ENCODE peak calls at places on chromosomes 16 and 17, in five cellular contexts. W, Y, P, D and T are unnamed samples.

GRCh38 chr16:48608452-48608851 is 1.5 kb downstream of the N4BP1 start:
- DNase-seq in P (peak), Y (no peak), D (no peak), W (no peak), T (no peak)

GRCh38 chr16:10938321-10938720 is 3.9 kb downstream of the DEXI start:
- DNase-seq in P (no peak), D (no peak), Y (no peak), W (no peak), T (no peak)

GRCh38 chr17:78342438-78343098 is 17.3 kb downstream of the SOCS3 start:
- DNase-seq in D (no peak), W (no peak), Y (no peak), P (no peak), T (no peak)

GRCh38 chr17:3687949-3688614 is 7.9 kb downstream of the P2RX5 start:
- DNase-seq in D (no peak), P (no peak), W (no peak), Y (no peak), T (no peak)

GRCh38 chr17:40340327-40340726 is 24.2 kb downstream of the GJD3 start:
- DNase-seq in D (no peak), W (no peak), P (no peak), Y (no peak), T (no peak)

GRCh38 chr16:23710504-23710903 is 2.5 kb downstream of the ERN2 start:
- DNase-seq in D (no peak), P (no peak), W (no peak), Y (no peak), T (no peak)

GRCh38 chr16:24598777-24599437 is 59.5 kb downstream of the RBBP6 start:
- DNase-seq in P (no peak), W (no peak), D (no peak), Y (no peak), T (no peak)

GRCh38 chr17:81412490-81413093 is 17.3 kb downstream of the BAHCC1 start:
- DNase-seq in P (no peak), D (no peak), Y (no peak), W (no peak), T (no peak)

GRCh38 chr16:3215601-3216262 is 19.2 kb downstream of the ZNF200 start:
- DNase-seq in Y (no peak), D (no peak), W (no peak), P (no peak), T (no peak)

GRCh38 chr16:54808890-54809289 is 121.8 kb upstream of the IRX5 start:
- DNase-seq in D (no peak), W (no peak), P (no peak), Y (no peak), T (no peak)

GRCh38 chr17:58865301-58865700 is 109.6 kb downstream of the PPM1E start:
- DNase-seq in Y (no peak), W (no peak), D (no peak), P (no peak), T (no peak)

GRCh38 chr17:19672009-19672837 is 23.7 kb downstream of the ALDH3A2 start:
- DNase-seq in P (no peak), W (no peak), Y (no peak), D (peak), T (no peak)

GRCh38 chr17:28364665-28365363 is at the start of gene SEBOX:
- DNase-seq in W (no peak), P (no peak), D (no peak), Y (no peak), T (no peak)

GRCh38 chr16:73027655-73028220 is 20.2 kb downstream of the ZFHX3 start:
- DNase-seq in D (no peak), P (no peak), W (no peak), Y (no peak), T (no peak)

GRCh38 chr17:48131216-48131824 is 23.8 kb downstream of the SNX11 start:
- DNase-seq in P (no peak), Y (peak), W (peak), D (peak), T (peak)

GRCh38 chr16:10608687-10609409 is 28.4 kb upstream of the EMP2 start:
- DNase-seq in Y (no peak), P (no peak), D (no peak), W (no peak), T (no peak)

GRCh38 chr17:65064452-65065019 is 8.0 kb upstream of the GNA13 start:
- DNase-seq in P (no peak), W (no peak), D (peak), Y (no peak), T (no peak)

GRCh38 chr17:79621151-79621940 is 10.5 kb upstream of the RBFOX3 start:
- DNase-seq in D (no peak), Y (no peak), W (no peak), P (no peak), T (no peak)

GRCh38 chr17:63925615-63926014 is 6.5 kb downstream of the CD79B start:
- DNase-seq in D (no peak), W (no peak), Y (no peak), P (no peak), T (no peak)

DNA sequence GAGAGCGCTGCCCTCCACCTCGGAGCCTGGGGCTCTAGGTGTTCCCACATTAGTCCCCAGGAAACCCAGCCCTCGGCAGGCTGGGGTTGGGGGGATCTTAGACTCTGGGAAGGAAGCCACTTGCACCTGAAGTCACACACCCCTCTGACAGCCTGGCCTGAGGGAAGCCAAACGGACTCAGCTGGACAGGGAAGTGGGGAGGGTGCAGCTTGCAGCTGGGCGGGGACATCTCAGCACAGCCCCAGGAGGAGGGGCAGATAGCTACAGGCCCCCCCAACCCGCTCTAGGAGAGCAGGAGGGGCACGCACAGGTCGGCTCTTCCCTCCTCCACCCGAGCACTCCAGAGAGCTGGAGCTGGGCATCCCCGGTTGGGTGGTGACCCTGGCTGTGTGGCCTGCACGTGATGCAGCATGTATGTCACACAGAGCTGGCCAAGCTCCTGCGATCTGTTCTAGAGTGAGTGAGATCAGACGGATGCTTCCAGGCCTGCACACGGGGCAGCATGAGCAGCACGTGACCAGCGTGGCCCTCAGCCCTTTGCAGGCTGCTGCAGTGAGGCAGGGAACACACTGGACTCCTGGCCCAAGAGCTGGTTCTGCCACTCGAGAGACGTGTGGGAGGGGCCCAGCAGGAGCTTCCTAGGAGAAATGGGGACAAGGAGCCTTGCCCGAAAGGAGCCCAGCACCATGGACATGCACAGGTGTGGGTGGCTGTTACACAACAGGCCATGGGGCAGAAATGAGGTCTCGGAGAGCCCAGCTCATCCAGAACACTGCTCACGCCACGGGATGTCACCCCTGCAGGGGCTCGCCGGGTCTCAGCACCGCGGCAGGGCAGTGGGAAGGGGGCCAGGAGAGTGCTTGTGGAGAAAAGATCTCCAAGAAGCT is 15.4 kb downstream of the KIFC3 start:
- DNase-seq in P (no peak), D (no peak), W (no peak), Y (no peak), T (no peak)
- TF ChIP-seq SUZ12 in P (no peak), D (no peak), W (no peak), Y (no peak), T (no peak)

DNA sequence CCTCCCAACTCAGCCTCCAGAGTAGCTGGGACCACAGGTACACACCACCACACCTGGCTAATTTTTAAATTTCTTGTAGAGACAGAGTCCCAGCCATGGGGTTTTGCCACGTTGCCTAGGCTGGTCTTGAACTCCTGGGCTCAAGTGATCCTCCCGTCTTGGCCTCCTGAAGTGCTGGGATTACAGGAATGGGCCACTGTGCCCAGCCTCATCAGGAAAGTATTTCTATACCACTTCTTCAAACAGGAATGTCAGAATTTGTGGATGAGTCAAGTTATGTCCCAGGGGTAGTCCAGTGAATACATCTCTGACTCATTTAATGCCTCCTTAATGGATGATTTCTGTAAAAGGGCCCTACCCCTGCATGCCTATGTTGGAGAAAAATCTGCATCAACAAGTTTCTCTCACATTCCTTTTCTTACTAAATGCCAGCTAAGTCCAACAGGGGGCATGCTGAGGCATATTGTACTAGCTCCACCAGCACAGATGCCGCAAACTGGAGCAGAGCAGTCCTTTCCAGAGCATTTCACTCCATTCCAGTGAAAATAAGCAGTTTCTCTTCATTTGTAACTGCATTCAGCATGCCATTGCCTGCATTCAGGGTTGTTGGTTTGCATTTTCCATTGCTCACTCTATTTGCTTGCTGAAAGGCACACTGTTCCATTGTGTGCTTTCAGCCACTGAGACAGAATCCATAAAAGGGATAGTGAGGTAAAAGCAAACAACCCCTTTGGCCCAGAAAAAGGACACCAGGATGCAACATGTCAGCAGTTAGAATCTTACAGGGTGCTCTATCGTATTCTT is 5.3 kb upstream of the CAVIN1 start:
- DNase-seq in D (peak), P (no peak), W (no peak), Y (peak), T (no peak)
- TF ChIP-seq SUZ12 in D (no peak), P (no peak), W (no peak), Y (no peak), T (no peak)

DNA sequence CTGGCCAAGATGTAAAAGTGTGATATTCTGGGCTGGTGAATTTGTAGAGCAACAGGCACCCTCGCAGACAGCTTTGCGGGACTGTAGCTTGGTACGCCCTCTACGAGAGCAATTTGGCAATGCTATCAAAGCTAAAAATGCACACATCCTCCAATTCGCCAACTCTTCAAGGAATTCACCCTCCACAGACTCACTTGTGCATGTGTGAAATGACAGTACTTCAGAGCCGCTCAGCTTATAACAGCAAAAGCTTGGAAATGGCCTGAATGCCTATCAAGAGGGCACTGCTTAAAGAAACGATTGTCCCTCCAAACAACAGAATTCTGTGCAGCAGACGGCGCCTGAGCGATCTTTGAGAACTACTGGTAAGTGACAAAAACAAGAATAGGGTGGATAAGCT is 130.8 kb downstream of the SDK2 start:
- DNase-seq in P (no peak), W (no peak), Y (no peak), D (no peak), T (no peak)
- TF ChIP-seq SUZ12 in P (no peak), W (no peak), Y (no peak), D (no peak), T (no peak)

DNA sequence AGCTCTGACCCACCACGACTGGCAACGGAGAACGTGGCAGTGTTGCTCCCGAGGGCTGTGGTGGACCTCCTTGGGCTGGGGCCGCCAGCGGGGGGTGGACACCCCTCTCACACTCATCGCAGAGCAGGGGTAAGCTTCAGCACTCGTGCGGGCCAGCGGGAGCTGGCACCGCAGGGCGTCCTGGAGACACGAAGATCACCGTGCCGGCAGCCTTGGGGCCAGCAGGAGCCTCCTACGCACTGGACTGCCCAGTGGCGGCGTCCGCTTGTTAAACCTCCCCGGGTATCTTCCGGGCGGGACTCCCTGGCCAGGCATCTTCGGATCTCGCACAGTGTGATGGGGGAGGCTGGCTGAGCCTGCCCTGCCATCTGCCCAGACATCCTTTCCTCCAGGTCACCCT is 53.5 kb downstream of the ABR start:
- DNase-seq in Y (no peak), D (no peak), P (no peak), W (no peak), T (no peak)
- TF ChIP-seq SUZ12 in Y (no peak), D (no peak), P (no peak), W (no peak), T (no peak)

GRCh38 chr17:30950669-30951399 is 20.0 kb upstream of the RNF135 start:
- DNase-seq in P (no peak), D (peak), Y (no peak), W (no peak), T (no peak)
- TF ChIP-seq SUZ12 in P (no peak), D (no peak), Y (no peak), W (no peak), T (no peak)

DNA sequence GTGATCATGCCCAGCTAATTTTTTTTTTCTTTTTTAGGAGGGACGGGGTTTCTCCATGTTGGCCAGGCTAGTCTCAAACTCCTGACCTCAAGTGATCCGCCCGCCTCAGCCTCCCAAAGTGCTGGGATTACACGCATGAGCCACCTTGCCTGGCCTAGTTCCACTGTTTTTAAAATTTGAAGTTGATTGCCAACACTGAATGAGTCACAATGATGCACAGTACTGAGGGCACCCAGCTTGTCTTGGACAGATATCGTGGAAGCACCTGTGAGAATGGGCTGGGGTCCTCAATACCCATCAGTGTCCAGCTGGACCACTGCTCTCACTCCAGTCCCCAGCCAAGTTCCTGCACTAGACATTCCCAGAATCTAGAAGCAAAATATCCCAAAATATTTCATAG is 2.5 kb downstream of the KNOP1 start:
- DNase-seq in Y (no peak), D (no peak), P (no peak), W (no peak), T (no peak)
- TF ChIP-seq SUZ12 in Y (no peak), D (no peak), P (no peak), W (no peak), T (no peak)

GRCh38 chr16:12065866-12066545 is 89.5 kb downstream of the SNX29 start:
- DNase-seq in D (no peak), W (no peak), Y (no peak), P (no peak), T (no peak)
- TF ChIP-seq SUZ12 in D (no peak), W (no peak), Y (no peak), P (no peak), T (no peak)